ENCODE peak calls at places on chromosomes 16 and 17, in nine cellular contexts. Z, L, K, H, R, U, M, S and X are unnamed samples.
A peak's percentile ranks its signal among the peaks of the same experiment; 100 is the strongest.

GRCh38 chr17:43832168-43832975 is 574 bp downstream of the MPP3 start:
- DNase-seq in Z (peak; percentile 48), L (peak; percentile 57), K (no peak), H (no peak), R (peak; percentile 48), U (peak; percentile 92), M (peak; percentile 1), S (peak; percentile 10), X (peak; percentile 67)

GRCh38 chr16:21088646-21089538 is 61.8 kb downstream of the DNAH3 start:
- DNase-seq in Z (no peak), L (no peak), K (no peak), H (no peak), R (no peak), U (no peak), M (no peak), S (no peak), X (no peak)

GRCh38 chr16:67648088-67648763 is 3.3 kb downstream of the CARMIL2 start:
- DNase-seq in Z (no peak), L (no peak), K (no peak), H (no peak), R (no peak), U (no peak), M (no peak), S (no peak), X (no peak)

GRCh38 chr16:13041646-13042045 is 140.2 kb downstream of the SHISA9 start:
- DNase-seq in Z (no peak), L (no peak), K (no peak), H (no peak), R (no peak), U (no peak), M (no peak), S (no peak), X (no peak)

GRCh38 chr17:45371414-45372324 is 54.8 kb upstream of the MAP3K14 start:
- DNase-seq in Z (peak; percentile 93), L (peak; percentile 92), K (no peak), H (no peak), R (peak; percentile 81), U (peak; percentile 98), M (no peak), S (peak; percentile 82), X (peak; percentile 94)

GRCh38 chr17:61225178-61225577 is 174.5 kb upstream of the TBX2 start:
- DNase-seq in Z (no peak), L (no peak), K (no peak), H (no peak), R (no peak), U (no peak), M (no peak), S (no peak), X (no peak)

GRCh38 chr17:48604770-48605329 is at the start of gene HOXB6:
- DNase-seq in Z (peak; percentile 80), L (no peak), K (no peak), H (no peak), R (no peak), U (peak; percentile 67), M (no peak), S (no peak), X (no peak)

GRCh38 chr16:2719328-2720062 is 529 bp downstream of the PRSS27 start:
- DNase-seq in Z (no peak), L (no peak), K (no peak), H (no peak), R (no peak), U (no peak), M (no peak), S (no peak), X (no peak)

GRCh38 chr17:79793924-79794304 is 3.0 kb downstream of the CBX8 start:
- DNase-seq in Z (peak; percentile 39), L (peak; percentile 79), K (no peak), H (no peak), R (no peak), U (peak; percentile 98), M (no peak), S (no peak), X (no peak)

GRCh38 chr17:80871341-80871740 is 120.3 kb upstream of the CHMP6 start:
- DNase-seq in Z (no peak), L (no peak), K (no peak), H (no peak), R (no peak), U (no peak), M (no peak), S (no peak), X (no peak)

GRCh38 chr16:10608687-10609409 is 28.4 kb upstream of the EMP2 start:
- DNase-seq in Z (no peak), L (no peak), K (no peak), H (no peak), R (peak; percentile 29), U (no peak), M (no peak), S (no peak), X (no peak)

GRCh38 chr16:978403-978802 is 3.2 kb upstream of the SOX8 start:
- DNase-seq in Z (no peak), L (no peak), K (no peak), H (no peak), R (no peak), U (no peak), M (no peak), S (no peak), X (no peak)
- H3K27ac ChIP-seq in Z (no peak overlapping the region), L (no peak overlapping the region), K (no peak overlapping the region), H (no peak overlapping the region), R (no peak overlapping the region), U (no peak overlapping the region), M (no peak overlapping the region), S (no peak overlapping the region), X (no peak overlapping the region)

GRCh38 chr17:57043276-57043675 is 41.8 kb upstream of the AKAP1 start:
- DNase-seq in Z (no peak), L (no peak), K (no peak), H (no peak), R (no peak), U (no peak), M (no peak), S (no peak), X (no peak)

GRCh38 chr17:57048096-57048495 is 37.0 kb upstream of the AKAP1 start:
- DNase-seq in Z (no peak), L (no peak), K (no peak), H (no peak), R (no peak), U (no peak), M (no peak), S (no peak), X (no peak)

GRCh38 chr17:57050303-57050702 is 34.7 kb upstream of the AKAP1 start:
- DNase-seq in Z (no peak), L (no peak), K (no peak), H (no peak), R (no peak), U (no peak), M (no peak), S (no peak), X (no peak)

GRCh38 chr17:57044976-57045867 is 39.8 kb upstream of the AKAP1 start:
- DNase-seq in Z (no peak), L (no peak), K (no peak), H (no peak), R (no peak), U (no peak), M (no peak), S (no peak), X (no peak)

DNA sequence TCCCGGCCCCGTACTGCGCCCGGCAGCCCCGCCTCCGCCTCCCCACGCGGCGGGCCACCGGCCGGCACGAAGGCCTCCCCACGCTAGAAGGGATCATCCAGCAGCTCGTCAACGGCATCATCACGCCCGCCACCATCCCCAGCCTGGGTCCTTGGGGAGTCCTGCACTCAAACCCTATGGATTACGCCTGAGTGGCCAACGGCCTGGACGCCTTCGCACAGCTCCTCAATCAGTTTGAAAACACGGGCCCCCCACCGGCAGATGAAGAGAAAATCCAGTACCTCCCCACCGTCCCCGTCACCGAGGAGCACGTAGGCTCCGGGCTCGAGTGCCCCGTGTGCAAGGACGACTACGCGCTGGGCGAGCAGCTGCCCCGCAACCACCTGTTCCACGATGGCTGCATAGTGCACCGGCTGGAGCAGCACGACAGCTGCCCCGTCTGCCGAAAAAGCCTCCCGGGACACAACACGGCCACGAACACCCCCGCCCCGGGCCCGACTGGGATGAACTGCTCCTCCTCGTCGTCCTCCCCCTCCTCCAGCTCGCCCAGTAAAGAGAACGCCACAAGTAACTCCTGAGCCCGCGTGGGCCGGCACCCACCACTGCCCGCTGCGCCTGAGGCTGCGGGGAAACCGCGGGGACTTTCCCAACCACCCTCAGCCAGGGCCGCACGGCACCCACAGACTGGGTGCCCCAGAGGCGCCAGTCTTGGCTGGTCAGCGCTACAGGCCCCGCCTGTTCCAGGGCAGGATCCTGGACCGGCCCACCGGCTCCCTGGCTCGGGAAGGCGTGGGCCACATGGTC is 39.0 kb upstream of the AKAP1 start:
- DNase-seq in Z (no peak), L (no peak), K (no peak), H (peak; percentile 10), R (no peak), U (no peak), M (no peak), S (no peak), X (no peak)
- H3K4me3 ChIP-seq in Z (peak overlapping the region; percentile 20), L (no peak overlapping the region), K (peak overlapping the region; percentile 62), H (no peak overlapping the region), R (peak overlapping the region; percentile 34), U (no peak overlapping the region), M (peak overlapping the region; percentile 43), S (no peak overlapping the region), X (peak overlapping the region; percentile 12)

DNA sequence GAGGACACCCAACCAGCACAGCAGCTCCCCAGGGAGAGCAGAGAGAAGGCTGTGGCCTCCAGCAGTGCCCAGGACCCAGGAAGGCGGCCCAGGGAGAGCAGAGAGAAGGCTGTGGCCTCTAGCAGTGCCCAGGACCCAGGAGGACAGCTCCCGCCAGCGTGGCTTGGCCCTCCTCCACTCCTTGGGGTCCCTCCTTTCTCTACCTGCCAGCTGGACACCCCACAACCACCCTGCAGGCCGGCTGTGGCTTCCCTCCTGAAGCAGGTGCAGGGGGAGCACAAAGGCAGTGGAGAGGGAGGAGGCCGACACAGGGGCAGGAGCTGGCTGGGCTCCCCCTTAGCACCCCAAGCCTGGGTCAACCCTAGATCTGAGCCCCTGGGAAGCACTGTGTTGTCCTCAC is 54.1 kb upstream of the FASN start:
- DNase-seq in Z (no peak), L (no peak), K (no peak), H (no peak), R (no peak), U (no peak), M (no peak), S (no peak), X (no peak)
- H3K27ac ChIP-seq in Z (no peak overlapping the region), L (no peak overlapping the region), K (peak overlapping the region; percentile 75), H (no peak overlapping the region), R (no peak overlapping the region), U (no peak overlapping the region), M (no peak overlapping the region), S (peak overlapping the region; percentile 94), X (no peak overlapping the region)

DNA sequence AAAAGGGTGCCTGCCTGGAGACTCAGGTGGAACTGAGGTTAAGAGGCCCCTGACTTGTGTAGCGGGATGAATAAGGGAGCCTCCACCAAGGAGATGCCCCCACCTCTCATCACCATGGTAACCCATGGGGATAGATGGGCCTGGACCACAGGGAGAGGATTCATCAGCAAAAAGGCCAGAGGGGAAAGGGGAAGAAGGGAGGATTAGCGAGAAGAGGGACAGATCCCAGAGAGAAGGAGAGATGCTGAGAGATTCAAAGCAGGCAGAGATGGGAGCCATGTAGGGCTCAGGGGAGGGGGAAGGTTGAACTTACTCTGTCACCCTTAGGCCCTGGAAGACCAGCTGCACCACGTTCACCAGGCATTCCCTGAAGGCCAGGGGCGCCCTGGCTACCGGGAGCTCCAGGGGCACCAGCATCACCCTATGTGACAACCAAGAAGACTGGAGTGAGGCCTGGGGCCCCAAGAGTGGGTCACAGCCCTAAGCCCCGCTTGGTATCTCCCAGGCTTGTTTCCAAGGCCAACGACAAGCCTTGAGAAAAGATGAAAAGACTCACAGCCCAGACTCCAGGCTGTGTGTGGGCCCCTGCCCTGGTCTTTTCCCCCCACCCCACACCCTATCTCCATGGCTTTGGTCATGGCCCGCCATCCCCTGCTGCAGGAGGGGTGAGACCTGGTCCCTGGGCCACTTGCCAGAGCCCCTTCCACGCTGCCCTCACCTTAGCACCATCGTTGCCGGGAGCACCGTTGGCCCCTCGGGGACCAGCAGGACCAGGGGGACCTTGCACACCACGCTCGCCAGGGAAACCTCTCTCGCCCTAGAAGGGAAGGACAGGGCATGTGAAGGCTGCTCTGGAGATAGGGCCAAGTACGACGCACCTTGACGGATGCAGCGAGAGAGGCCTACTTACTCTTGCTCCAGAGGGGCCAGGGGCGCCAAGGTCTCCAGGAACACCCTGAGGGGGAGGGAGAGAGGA is 10.1 kb downstream of the COL1A1 start:
- DNase-seq in Z (no peak), L (no peak), K (no peak), H (no peak), R (no peak), U (no peak), M (no peak), S (no peak), X (no peak)
- H3K4me3 ChIP-seq in Z (no peak overlapping the region), L (no peak overlapping the region), K (no peak overlapping the region), H (no peak overlapping the region), R (no peak overlapping the region), U (no peak overlapping the region), M (no peak overlapping the region), S (no peak overlapping the region), X (peak overlapping the region; percentile 3)